ENCODE peak calls at places on chromosome 10, in seven cellular contexts. L, X, N, C, I, B and E are unnamed samples.

GRCh38 chr10:35875281-35875680 is 233.2 kb upstream of the FZD8 start:
- DNase-seq in L (no peak), C (no peak), N (no peak), I (no peak), B (no peak), X (no peak), E (peak; percentile 47)

GRCh38 chr10:62814901-62815372 is 1.2 kb downstream of the EGR2 start:
- DNase-seq in I (no peak), B (no peak), L (no peak), C (peak; percentile 76), N (no peak), X (peak; percentile 34), E (no peak)

GRCh38 chr10:100019824-100020160 is 10.0 kb upstream of the DNMBP start:
- DNase-seq in X (no peak), B (no peak), C (no peak), N (peak; percentile 32), L (peak; percentile 83), I (no peak), E (peak; percentile 37)

GRCh38 chr10:3775671-3776551 is 9.1 kb downstream of the KLF6 start:
- DNase-seq in C (peak; percentile 59), L (no peak), X (no peak), I (peak; percentile 62), N (no peak), B (no peak), E (peak; percentile 26)

GRCh38 chr10:24153537-24153936 is 55.4 kb upstream of the KIAA1217 start:
- DNase-seq in N (no peak), X (no peak), I (no peak), L (no peak), C (no peak), B (no peak), E (no peak)

GRCh38 chr10:97713351-97713827 is at the start of gene MARVELD1:
- DNase-seq in N (peak; percentile 65), X (peak; percentile 91), C (peak; percentile 69), L (peak; percentile 76), I (no peak), B (peak; percentile 34), E (peak; percentile 82)

GRCh38 chr10:101485681-101486554 is 102.1 kb downstream of the POLL start:
- DNase-seq in C (no peak), I (no peak), N (peak; percentile 17), B (peak; percentile 21), L (no peak), X (peak; percentile 13), E (no peak)

GRCh38 chr10:44725404-44725803 is 185.7 kb upstream of the TMEM72 start:
- DNase-seq in N (no peak), X (peak; percentile 69), L (no peak), C (no peak), B (no peak), I (no peak), E (no peak)

GRCh38 chr10:110357252-110357780 is 52.6 kb upstream of the SMNDC1 start:
- DNase-seq in N (peak; percentile 56), X (peak; percentile 88), I (peak; percentile 28), C (peak; percentile 68), B (no peak), L (no peak), E (peak; percentile 93)

GRCh38 chr10:5442056-5442989 is 30.0 kb downstream of the NET1 start:
- DNase-seq in N (peak; percentile 58), B (no peak), X (peak; percentile 62), L (peak; percentile 34), I (peak; percentile 59), C (no peak), E (peak; percentile 14)

GRCh38 chr10:1412531-1413189 is 324.7 kb downstream of the ADARB2 start:
- DNase-seq in L (no peak), I (peak; percentile 52), X (no peak), C (no peak), N (no peak), B (no peak), E (no peak)

GRCh38 chr10:34638405-34639054 is 176.6 kb downstream of the PARD3 start:
- DNase-seq in X (peak; percentile 84), N (peak; percentile 83), L (peak; percentile 41), C (peak; percentile 82), I (peak; percentile 29), B (peak; percentile 69), E (peak; percentile 66)

GRCh38 chr10:98425511-98426352 is 10.8 kb upstream of the PYROXD2 start:
- DNase-seq in L (peak; percentile 64), X (peak; percentile 72), N (no peak), I (peak; percentile 28), C (peak; percentile 73), B (peak; percentile 24), E (peak; percentile 62)

GRCh38 chr10:59388577-59388976 is 26.2 kb upstream of the FAM13C start:
- DNase-seq in C (no peak), B (no peak), N (no peak), L (no peak), X (no peak), I (no peak), E (no peak)

GRCh38 chr10:43230909-43231522 is 35.8 kb downstream of the RASGEF1A start:
- DNase-seq in C (no peak), N (no peak), I (no peak), B (no peak), L (no peak), X (no peak), E (no peak)

GRCh38 chr10:59181668-59182067 is 5.2 kb downstream of the PHYHIPL start:
- DNase-seq in I (no peak), X (peak; percentile 60), C (no peak), N (no peak), L (peak; percentile 52), B (peak; percentile 0), E (peak; percentile 29)

GRCh38 chr10:89600041-89600440 is 45.0 kb downstream of the PANK1 start:
- DNase-seq in L (no peak), C (no peak), I (no peak), N (no peak), B (no peak), X (no peak), E (no peak)

GRCh38 chr10:72274213-72274729 is 547 bp downstream of the DDIT4 start:
- DNase-seq in I (no peak), L (no peak), N (peak; percentile 42), B (no peak), C (no peak), X (peak; percentile 50), E (no peak)

GRCh38 chr10:50624866-50625491 is 1.2 kb upstream of the SGMS1 start:
- DNase-seq in X (peak; percentile 94), N (peak; percentile 78), B (peak; percentile 94), L (peak; percentile 83), C (no peak), I (peak; percentile 74), E (peak; percentile 83)

GRCh38 chr10:49325131-49325915 is 26.4 kb downstream of the C10orf71 start:
- DNase-seq in X (no peak), I (no peak), C (peak; percentile 45), L (no peak), B (no peak), N (no peak), E (no peak)

GRCh38 chr10:86251426-86251825 is 115.2 kb downstream of the GRID1 start:
- DNase-seq in I (no peak), B (no peak), C (no peak), N (no peak), X (no peak), L (no peak), E (no peak)

GRCh38 chr10:24826022-24826421 is 102.3 kb upstream of the ARHGAP21 start:
- DNase-seq in C (no peak), I (no peak), N (no peak), X (peak; percentile 72), B (no peak), L (no peak), E (peak; percentile 14)

GRCh38 chr10:92490387-92490786 is 83.5 kb downstream of the IDE start:
- DNase-seq in C (no peak), N (no peak), L (no peak), X (no peak), I (no peak), B (no peak), E (peak; percentile 8)

GRCh38 chr10:101066146-101066889 is 4.5 kb downstream of the KAZALD1 start:
- DNase-seq in N (peak; percentile 71), B (peak; percentile 19), X (peak; percentile 83), C (peak; percentile 72), I (no peak), L (peak; percentile 96), E (peak; percentile 80)

GRCh38 chr10:76085002-76085401 is 653.6 kb downstream of the LRMDA start:
- DNase-seq in L (no peak), I (no peak), X (no peak), C (no peak), N (no peak), B (no peak), E (no peak)

GRCh38 chr10:79358811-79359210 is 11.5 kb downstream of the PPIF start:
- DNase-seq in B (no peak), I (no peak), L (no peak), C (no peak), X (no peak), N (peak; percentile 76), E (no peak)

GRCh38 chr10:121873236-121873635 is 54.6 kb downstream of the ATE1 start:
- DNase-seq in L (no peak), C (no peak), I (no peak), B (no peak), X (no peak), N (no peak), E (no peak)

GRCh38 chr10:44300666-44301649 is 83.9 kb downstream of the CXCL12 start:
- DNase-seq in B (peak; percentile 30), I (no peak), N (peak; percentile 88), C (no peak), X (peak; percentile 87), L (peak; percentile 61), E (peak; percentile 88)

GRCh38 chr10:122117475-122117874 is 128.5 kb downstream of the TACC2 start:
- DNase-seq in C (no peak), B (no peak), N (no peak), L (no peak), I (no peak), X (no peak), E (no peak)

GRCh38 chr10:99527526-99528255 is 5.1 kb upstream of the NKX2-3 start:
- DNase-seq in I (no peak), L (no peak), X (no peak), C (no peak), B (no peak), N (no peak), E (no peak)

GRCh38 chr10:77965294-77965693 is 38.7 kb upstream of the DLG5 start:
- DNase-seq in L (no peak), N (no peak), C (no peak), X (peak; percentile 84), I (no peak), B (no peak), E (peak; percentile 29)

GRCh38 chr10:21521910-21522533 is 3.5 kb downstream of the SKIDA1 start:
- DNase-seq in B (no peak), C (no peak), N (no peak), I (no peak), X (no peak), L (no peak), E (no peak)

GRCh38 chr10:26759008-26759407 is 61.5 kb downstream of the PDSS1 start:
- DNase-seq in C (no peak), N (no peak), B (no peak), I (no peak), X (no peak), L (no peak), E (no peak)

GRCh38 chr10:91034494-91035157 is 113.7 kb upstream of the ANKRD1 start:
- DNase-seq in L (no peak), N (peak; percentile 62), B (peak; percentile 46), X (peak; percentile 59), C (no peak), I (no peak), E (no peak)

GRCh38 chr10:94104316-94105060 is 110.8 kb downstream of the PLCE1 start:
- DNase-seq in N (no peak), C (no peak), I (no peak), L (no peak), X (no peak), B (no peak), E (no peak)